ENCODE peak calls at places on chromosome 4, in five cellular contexts. W, C, Z, X and G are unnamed samples. For H3K27me3, the result is how much of the 10 kb centered on the place peaks cover.

GRCh38 chr4:26937136-26937535 is 76.5 kb downstream of the STIM2 start:
- DNase-seq in W (no peak), C (no peak), Z (no peak), X (no peak), G (no peak)

GRCh38 chr4:150814873-150815272 is 200.2 kb downstream of the LRBA start:
- DNase-seq in W (no peak), C (no peak), Z (no peak), X (no peak), G (no peak)

GRCh38 chr4:52982246-52982950 is 120.3 kb downstream of the RASL11B start:
- DNase-seq in W (no peak), C (no peak), Z (peak), X (no peak), G (peak)

GRCh38 chr4:177579649-177580048 is 137.4 kb upstream of the AGA start:
- DNase-seq in W (no peak), C (no peak), Z (no peak), X (no peak), G (no peak)

GRCh38 chr4:110275871-110276270 is 77.5 kb upstream of the ELOVL6 start:
- DNase-seq in W (no peak), C (no peak), Z (no peak), X (no peak), G (no peak)

GRCh38 chr4:6692806-6693205 is 872 bp upstream of the S100P start:
- DNase-seq in W (no peak), C (no peak), Z (no peak), X (no peak), G (no peak)

GRCh38 chr4:132770776-132771175 is 378.3 kb upstream of the PCDH10 start:
- DNase-seq in W (no peak), C (no peak), Z (peak), X (no peak), G (no peak)

GRCh38 chr4:189267312-189267965 is 673.2 kb upstream of the FRG1 start:
- DNase-seq in W (no peak), C (no peak), Z (no peak), X (no peak), G (no peak)

GRCh38 chr4:115834441-115834840 is 721.0 kb upstream of the NDST4 start:
- DNase-seq in W (no peak), C (no peak), Z (no peak), X (no peak), G (no peak)

GRCh38 chr4:96912731-96913130 is 1072.8 kb downstream of the PDHA2 start:
- DNase-seq in W (no peak), C (no peak), Z (no peak), X (no peak), G (no peak)

GRCh38 chr4:90845777-90846176 is 718.6 kb downstream of the CCSER1 start:
- DNase-seq in W (no peak), C (no peak), Z (no peak), X (no peak), G (no peak)

GRCh38 chr4:65791111-65791806 is 121.0 kb upstream of the EPHA5 start:
- DNase-seq in W (no peak), C (no peak), Z (no peak), X (no peak), G (peak)

GRCh38 chr4:71827811-71828210 is 43.9 kb upstream of the GC start:
- DNase-seq in W (no peak), C (no peak), Z (no peak), X (no peak), G (no peak)

GRCh38 chr4:113327513-113327912 is 278.1 kb downstream of the ANK2 start:
- DNase-seq in W (no peak), C (no peak), Z (no peak), X (no peak), G (no peak)

GRCh38 chr4:156291317-156291716 is 337.7 kb upstream of the CTSO start:
- DNase-seq in W (no peak), C (no peak), Z (peak), X (no peak), G (peak)

GRCh38 chr4:156933633-156934258 is 37.9 kb downstream of the PDGFC start:
- DNase-seq in W (no peak), C (no peak), Z (no peak), X (no peak), G (peak)

GRCh38 chr4:63226236-63226635 is 1183.0 kb downstream of the TECRL start:
- DNase-seq in W (no peak), C (no peak), Z (no peak), X (no peak), G (no peak)

GRCh38 chr4:141142423-141142822 is 9.2 kb upstream of the RNF150 start:
- DNase-seq in W (no peak), C (no peak), Z (no peak), X (no peak), G (no peak)

GRCh38 chr4:181301735-181302380 is 941.3 kb upstream of the TENM3 start:
- DNase-seq in W (no peak), C (no peak), Z (peak), X (peak), G (peak)

GRCh38 chr4:25843340-25844097 is 19.3 kb downstream of the SEL1L3 start:
- DNase-seq in W (no peak), C (peak), Z (no peak), X (peak), G (no peak)

GRCh38 chr4:107094332-107094731 is 58.2 kb upstream of the DKK2 start:
- DNase-seq in W (no peak), C (no peak), Z (peak), X (no peak), G (peak)

GRCh38 chr4:38889143-38889542 is 21.5 kb downstream of the FAM114A1 start:
- DNase-seq in W (no peak), C (no peak), Z (no peak), X (no peak), G (peak)

GRCh38 chr4:4772534-4772933 is 86.9 kb upstream of the MSX1 start:
- DNase-seq in W (no peak), C (no peak), Z (no peak), X (no peak), G (no peak)

GRCh38 chr4:69760455-69760854 is at the start of gene SULT1B1:
- DNase-seq in W (peak), C (no peak), Z (no peak), X (peak), G (peak)

GRCh38 chr4:138275216-138275615 is 33.1 kb upstream of the SLC7A11 start:
- DNase-seq in W (no peak), C (no peak), Z (no peak), X (no peak), G (no peak)

GRCh38 chr4:86496094-86497060 is 97.7 kb upstream of the PTPN13 start:
- DNase-seq in W (no peak), C (no peak), Z (peak), X (peak), G (peak)

GRCh38 chr4:110165382-110166285 is 32.8 kb downstream of the ELOVL6 start:
- DNase-seq in W (no peak), C (no peak), Z (no peak), X (no peak), G (peak)

GRCh38 chr4:40502936-40503335 is 126.7 kb downstream of the RBM47 start:
- DNase-seq in W (no peak), C (no peak), Z (no peak), X (no peak), G (no peak)

GRCh38 chr4:44760142-44760898 is 34.0 kb upstream of the GNPDA2 start:
- DNase-seq in W (no peak), C (no peak), Z (peak), X (peak), G (peak)

GRCh38 chr4:71211748-71212147 is 127.1 kb upstream of the SLC4A4 start:
- DNase-seq in W (no peak), C (no peak), Z (no peak), X (no peak), G (no peak)

GRCh38 chr4:8729408-8730149 is 137.0 kb downstream of the CPZ start:
- DNase-seq in W (no peak), C (peak), Z (no peak), X (no peak), G (no peak)

GRCh38 chr4:76622126-76622525 is 187.1 kb downstream of the SHROOM3 start:
- DNase-seq in W (no peak), C (no peak), Z (no peak), X (peak), G (no peak)

GRCh38 chr4:185936650-185937376 is 124.8 kb upstream of the SORBS2 start:
- DNase-seq in W (no peak), C (no peak), Z (no peak), X (no peak), G (no peak)

GRCh38 chr4:85777908-85778808 is 303.2 kb downstream of the ARHGAP24 start:
- DNase-seq in W (no peak), C (no peak), Z (no peak), X (no peak), G (no peak)

GRCh38 chr4:121073672-121074386 is 1.5 kb upstream of the NDNF start:
- DNase-seq in W (no peak), C (no peak), Z (no peak), X (no peak), G (no peak)
- H3K27me3 ChIP-seq in W (under half), C (under half), Z (under half), X (under half), G (under half)

GRCh38 chr4:161952382-161952781 is 211.4 kb downstream of the FSTL5 start:
- DNase-seq in W (no peak), C (no peak), Z (no peak), X (no peak), G (no peak)
- TF ChIP-seq CTCF in W (no peak), C (no peak), Z (no peak), X (no peak), G (no peak)

DNA sequence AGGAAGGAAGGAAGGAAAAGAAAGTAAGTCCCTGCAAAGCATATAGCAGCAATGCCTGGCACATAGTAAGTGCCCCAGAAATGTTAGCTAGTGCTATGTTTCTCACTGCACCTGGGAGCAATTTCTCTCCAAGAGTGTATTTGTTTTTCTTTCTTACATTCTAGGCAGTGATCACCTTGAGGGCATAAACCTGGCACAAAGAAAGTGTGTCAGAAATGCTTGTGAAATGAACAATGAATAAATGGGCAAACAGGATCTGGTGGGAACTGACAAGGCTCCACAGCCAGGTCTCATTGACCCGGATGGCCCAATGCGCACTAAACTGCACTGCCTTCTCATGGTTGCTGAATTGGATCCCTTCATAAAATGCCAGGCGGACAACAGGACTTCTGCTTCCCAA is 316.4 kb downstream of the LDB2 start:
- DNase-seq in W (no peak), C (no peak), Z (no peak), X (no peak), G (no peak)
- H3K27ac ChIP-seq in W (no peak), C (no peak), Z (no peak), X (no peak), G (no peak)

DNA sequence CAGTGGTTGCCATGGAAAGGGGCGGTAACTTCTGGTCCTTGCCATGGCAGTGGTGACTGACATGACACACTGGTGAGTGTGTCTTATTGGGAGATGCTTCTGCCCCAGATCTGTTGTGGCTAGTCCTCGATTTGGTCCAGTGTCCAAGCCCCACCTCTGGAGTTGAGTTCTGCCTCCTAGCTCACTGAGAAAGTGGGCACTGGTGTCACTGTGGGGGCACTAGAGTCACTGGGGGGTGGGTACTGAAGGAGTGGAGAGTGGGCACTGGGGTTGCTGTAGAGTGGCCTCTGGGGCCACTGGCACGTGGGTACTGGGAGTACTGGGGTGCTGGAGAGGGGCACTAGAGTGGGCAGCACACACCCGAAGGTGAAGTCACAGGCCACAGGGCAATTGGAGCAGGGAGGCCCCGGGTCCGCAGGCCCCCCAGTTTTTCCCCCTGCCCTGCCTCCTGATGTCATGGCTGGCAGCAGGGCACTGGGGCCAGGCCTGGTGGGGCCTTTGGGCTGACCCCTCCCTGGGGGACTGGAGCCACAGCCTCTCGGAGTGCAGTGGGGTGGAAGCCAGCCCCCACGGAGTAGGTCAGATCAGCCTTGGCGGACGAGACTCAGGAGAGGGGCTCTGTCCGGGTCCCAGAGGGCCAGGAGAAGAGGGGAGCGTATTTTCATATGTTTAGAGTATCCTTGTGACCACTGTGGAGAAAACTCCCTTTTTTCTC is 98.7 kb upstream of the NKX1-1 start:
- DNase-seq in W (peak), C (no peak), Z (no peak), X (no peak), G (no peak)
- H3K27me3 ChIP-seq in W (half or more), C (half or more), Z (under half), X (under half), G (under half)

DNA sequence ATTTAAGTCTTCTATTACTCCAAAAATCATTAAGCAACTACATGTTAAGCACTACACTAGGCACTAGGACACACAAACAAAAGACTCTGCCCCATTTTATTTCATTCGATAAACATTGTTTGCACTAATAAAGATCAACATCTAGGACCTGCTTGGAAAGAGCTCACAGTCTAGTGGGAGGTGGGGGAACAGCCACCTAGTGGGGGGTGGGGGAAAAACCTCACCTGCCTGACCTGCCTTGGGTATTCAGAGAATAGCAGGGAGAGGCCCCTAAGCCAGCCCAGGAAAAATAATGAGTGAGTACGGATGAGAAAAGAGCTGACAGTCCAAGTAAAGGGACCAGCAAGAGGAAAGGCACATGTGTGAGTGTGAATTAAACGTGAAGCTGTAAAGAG is 52.2 kb downstream of the PRDM5 start:
- DNase-seq in W (no peak), C (no peak), Z (no peak), X (peak), G (no peak)
- TF ChIP-seq CTCF in W (no peak), C (no peak), Z (no peak), X (no peak), G (peak)

DNA sequence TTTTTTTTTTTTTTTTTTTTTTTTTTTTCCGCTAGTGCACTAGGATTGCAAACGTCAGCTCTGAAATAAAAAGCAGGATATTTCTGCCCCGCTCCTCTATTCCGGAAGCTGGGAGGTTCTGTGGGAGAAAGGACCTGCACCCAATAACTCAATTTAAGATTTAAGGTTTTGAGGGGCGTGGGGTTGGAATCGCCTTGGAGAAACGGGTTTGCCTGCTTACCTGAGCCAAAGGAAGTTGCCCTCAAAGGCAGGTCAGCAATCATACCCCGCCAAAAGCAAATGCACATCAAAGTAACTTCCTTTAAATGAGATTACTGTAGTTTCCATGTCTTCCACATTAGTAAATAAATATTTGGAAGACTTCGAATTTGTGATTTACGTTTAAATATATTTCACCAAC is 952 bp upstream of the HS3ST1 start:
- DNase-seq in W (no peak), C (no peak), Z (no peak), X (no peak), G (no peak)
- H3K27ac ChIP-seq in W (no peak), C (no peak), Z (no peak), X (no peak), G (no peak)

GRCh38 chr4:123891901-123892300 is 495.3 kb downstream of the SPRY1 start:
- DNase-seq in W (no peak), C (no peak), Z (no peak), X (no peak), G (no peak)
- H3K27me3 ChIP-seq in W (under half), C (under half), Z (under half), X (under half), G (under half)

GRCh38 chr4:158841540-158841939 is 72.7 kb downstream of the FNIP2 start:
- DNase-seq in W (no peak), C (no peak), Z (peak), X (no peak), G (no peak)
- TF ChIP-seq CTCF in W (no peak), C (no peak), Z (no peak), X (no peak), G (no peak)